ENCODE peak calls at places on chromosomes 1 and 21, in ten cellular contexts. B, E, L, Y, D, F, Z, P, O and K are unnamed samples.

GRCh38 chr1:19435851-19436465 is 49.4 kb downstream of the CAPZB start:
- DNase-seq in O (no peak), B (no peak), D (peak; percentile 35), Z (no peak), P (peak; percentile 73), E (peak; percentile 69), L (no peak), F (no peak), Y (no peak), K (no peak)

GRCh38 chr1:8510041-8510823 is 192.3 kb downstream of the SLC45A1 start:
- DNase-seq in B (no peak), P (peak; percentile 92), D (peak; percentile 13), Z (no peak), F (no peak), E (peak; percentile 77), L (no peak), Y (no peak), O (no peak), K (peak; percentile 40)

GRCh38 chr1:166730299-166730888 is 108.9 kb upstream of the POGK start:
- DNase-seq in B (no peak), O (no peak), E (no peak), D (peak; percentile 44), F (no peak), Z (no peak), P (no peak), L (no peak), Y (peak; percentile 4), K (no peak)

GRCh38 chr1:217896490-217896889 is 265.3 kb downstream of the SPATA17 start:
- DNase-seq in E (no peak), F (no peak), O (no peak), P (peak; percentile 67), B (no peak), L (no peak), Z (peak; percentile 14), D (no peak), Y (peak; percentile 65), K (no peak)

GRCh38 chr1:54354899-54355298 is 51.3 kb downstream of the SSBP3 start:
- DNase-seq in P (no peak), B (no peak), E (no peak), Z (no peak), L (no peak), O (no peak), Y (no peak), F (no peak), D (no peak), K (no peak)

GRCh38 chr1:32771561-32772280 is 45.4 kb downstream of the YARS1 start:
- DNase-seq in Z (no peak), P (no peak), L (no peak), B (no peak), D (no peak), E (no peak), F (no peak), Y (no peak), O (no peak), K (no peak)

GRCh38 chr1:78607334-78607927 is 12.8 kb upstream of the IFI44L start:
- DNase-seq in Y (peak; percentile 13), E (peak; percentile 66), O (no peak), Z (no peak), F (no peak), P (peak; percentile 75), L (no peak), B (no peak), D (peak; percentile 49), K (peak; percentile 23)

GRCh38 chr1:2135425-2135824 is 59.1 kb downstream of the FAAP20 start:
- DNase-seq in B (peak; percentile 76), L (no peak), Y (peak; percentile 26), O (peak; percentile 95), F (peak; percentile 24), Z (peak; percentile 49), E (peak; percentile 85), P (peak; percentile 75), D (peak; percentile 80), K (no peak)

GRCh38 chr1:184242507-184242943 is 144.3 kb upstream of the C1orf21 start:
- DNase-seq in F (peak; percentile 38), E (peak; percentile 48), P (peak; percentile 52), B (no peak), O (no peak), L (no peak), D (peak; percentile 6), Z (no peak), Y (peak; percentile 28), K (no peak)

GRCh38 chr1:6343506-6344405 is 49.8 kb downstream of the ACOT7 start:
- DNase-seq in O (peak; percentile 88), B (peak; percentile 61), F (peak; percentile 45), Y (peak; percentile 87), D (peak; percentile 83), P (peak; percentile 83), L (no peak), Z (peak; percentile 71), E (peak; percentile 86), K (peak; percentile 47)

GRCh38 chr1:89088597-89088996 is 23.6 kb upstream of the GBP1 start:
- DNase-seq in P (no peak), D (no peak), Z (no peak), F (no peak), O (no peak), B (no peak), Y (no peak), E (no peak), L (no peak), K (no peak)

GRCh38 chr1:232477728-232478127 is 152.2 kb downstream of the SIPA1L2 start:
- DNase-seq in P (peak; percentile 94), B (no peak), Z (no peak), L (no peak), F (no peak), D (peak; percentile 93), O (no peak), E (peak; percentile 87), Y (peak; percentile 96), K (no peak)

GRCh38 chr1:175397103-175397502 is 204.5 kb upstream of the KIAA0040 start:
- DNase-seq in D (no peak), P (no peak), E (no peak), L (no peak), F (no peak), Y (no peak), O (no peak), B (no peak), Z (no peak), K (no peak)

GRCh38 chr1:228424685-228425660 is 8.3 kb upstream of the TRIM17 start:
- DNase-seq in Z (no peak), P (no peak), B (no peak), Y (no peak), E (no peak), D (no peak), O (no peak), L (no peak), F (no peak), K (no peak)

GRCh38 chr1:235442788-235443429 is 61.3 kb downstream of the B3GALNT2 start:
- DNase-seq in L (no peak), F (no peak), E (peak; percentile 70), Z (no peak), P (peak; percentile 80), Y (peak; percentile 81), O (peak; percentile 3), D (peak; percentile 69), B (no peak), K (no peak)

GRCh38 chr1:83520797-83521196 is 478.1 kb downstream of the TTLL7 start:
- DNase-seq in L (no peak), E (no peak), O (no peak), B (no peak), D (no peak), F (no peak), Y (no peak), P (no peak), Z (no peak), K (no peak)

GRCh38 chr1:7420706-7421105 is 350.4 kb upstream of the VAMP3 start:
- DNase-seq in O (no peak), Z (no peak), B (no peak), E (no peak), L (no peak), F (peak; percentile 7), Y (no peak), D (no peak), P (no peak), K (no peak)

GRCh38 chr1:222911866-222912265 is 97.0 kb downstream of the DISP1 start:
- DNase-seq in B (no peak), F (no peak), P (peak; percentile 75), Z (no peak), D (peak; percentile 18), Y (no peak), L (no peak), O (no peak), E (no peak), K (no peak)

GRCh38 chr1:184770176-184770575 is 15.5 kb upstream of the EDEM3 start:
- DNase-seq in D (no peak), L (no peak), E (no peak), B (no peak), P (no peak), F (no peak), Z (peak; percentile 35), Y (no peak), O (no peak), K (no peak)

GRCh38 chr21:41664881-41665765 is 101.7 kb downstream of the RIPK4 start:
- DNase-seq in L (no peak), Z (no peak), Y (peak; percentile 67), D (peak; percentile 56), F (peak; percentile 6), P (peak; percentile 76), E (peak; percentile 37), B (no peak), O (no peak), K (no peak)

GRCh38 chr1:52856026-52856425 is 13.5 kb downstream of the ZYG11A start:
- DNase-seq in L (no peak), E (no peak), O (peak; percentile 37), Z (no peak), P (no peak), D (peak; percentile 58), B (no peak), Y (no peak), F (no peak), K (no peak)

GRCh38 chr1:17909634-17910033 is 154.5 kb downstream of the ACTL8 start:
- DNase-seq in Z (no peak), B (no peak), E (peak; percentile 49), F (peak; percentile 46), P (peak; percentile 30), D (peak; percentile 37), O (no peak), L (no peak), Y (no peak), K (no peak)

GRCh38 chr1:43930949-43931275 is 2.7 kb upstream of the ARTN start:
- DNase-seq in L (no peak), Y (no peak), Z (no peak), O (no peak), F (no peak), E (no peak), B (no peak), P (no peak), D (no peak), K (no peak)

GRCh38 chr1:43830802-43831201 is 102.8 kb upstream of the ARTN start:
- DNase-seq in Z (no peak), B (no peak), P (no peak), O (no peak), E (no peak), D (no peak), F (no peak), L (no peak), Y (no peak), K (no peak)

GRCh38 chr1:161222175-161223019 is 1.0 kb downstream of the APOA2 start:
- DNase-seq in Z (no peak), D (no peak), P (no peak), E (no peak), O (no peak), F (no peak), L (no peak), Y (no peak), B (no peak), K (no peak)

GRCh38 chr1:178310685-178311105 is 186.1 kb downstream of the CLEC20A start:
- DNase-seq in B (no peak), P (peak; percentile 85), E (peak; percentile 86), L (no peak), Y (peak; percentile 72), O (peak; percentile 15), Z (peak; percentile 76), D (peak; percentile 87), F (peak; percentile 31), K (peak; percentile 70)

GRCh38 chr1:167060141-167061072 is 29.8 kb downstream of the GPA33 start:
- DNase-seq in P (peak; percentile 4), B (no peak), O (no peak), L (no peak), Y (no peak), F (no peak), Z (no peak), D (no peak), E (no peak), K (no peak)

GRCh38 chr1:62312698-62313097 is 6.5 kb downstream of the KANK4 start:
- DNase-seq in Z (no peak), D (no peak), F (no peak), P (no peak), L (no peak), B (no peak), Y (no peak), O (no peak), E (no peak), K (no peak)